ENCODE peak calls at places on chromosome 13, in four cellular contexts. One of them, this sample, is unnamed.

GRCh38 chr13:91031508-91031907 is 316.0 kb upstream of the MIR17HG start:
- DNase-seq in brain microvascular endothelial cell: no peak
- DNase-seq in cardiac muscle cell: no peak
- DNase-seq in body of pancreas: no peak
- DNase-seq in this sample: no peak

GRCh38 chr13:100825551-100825950 is 151.0 kb upstream of the TMTC4 start:
- DNase-seq in brain microvascular endothelial cell: no peak
- DNase-seq in body of pancreas: no peak
- DNase-seq in cardiac muscle cell: no peak
- DNase-seq in this sample: no peak

GRCh38 chr13:33547035-33547434 is 261.5 kb upstream of the STARD13 start:
- DNase-seq in body of pancreas: no peak
- DNase-seq in brain microvascular endothelial cell: no peak
- DNase-seq in cardiac muscle cell: no peak
- DNase-seq in this sample: no peak

GRCh38 chr13:101838305-101838835 is 385.9 kb downstream of the ITGBL1 start:
- DNase-seq in body of pancreas: no peak
- DNase-seq in brain microvascular endothelial cell: no peak
- DNase-seq in cardiac muscle cell: no peak
- DNase-seq in this sample: no peak

GRCh38 chr13:75596657-75597182 is 39.4 kb upstream of the LMO7 start:
- DNase-seq in brain microvascular endothelial cell: no peak
- DNase-seq in body of pancreas: no peak
- DNase-seq in cardiac muscle cell: no peak
- DNase-seq in this sample: no peak

GRCh38 chr13:25440081-25440480 is 68.3 kb downstream of the ATP8A2 start:
- DNase-seq in cardiac muscle cell: no peak
- DNase-seq in body of pancreas: no peak
- DNase-seq in brain microvascular endothelial cell: no peak
- DNase-seq in this sample: no peak

GRCh38 chr13:85313761-85314503 is 485.3 kb downstream of the SLITRK6 start:
- DNase-seq in body of pancreas: no peak
- DNase-seq in brain microvascular endothelial cell: peak
- DNase-seq in cardiac muscle cell: no peak
- DNase-seq in this sample: no peak

GRCh38 chr13:25882732-25883357 is 169.0 kb downstream of the SHISA2 start:
- DNase-seq in brain microvascular endothelial cell: no peak
- DNase-seq in body of pancreas: no peak
- DNase-seq in cardiac muscle cell: no peak
- DNase-seq in this sample: no peak

GRCh38 chr13:94291631-94292322 is 187.7 kb downstream of the DCT start:
- DNase-seq in body of pancreas: no peak
- DNase-seq in cardiac muscle cell: no peak
- DNase-seq in brain microvascular endothelial cell: no peak
- DNase-seq in this sample: no peak

GRCh38 chr13:27120811-27121210 is 50.8 kb downstream of the USP12 start:
- DNase-seq in body of pancreas: no peak
- DNase-seq in brain microvascular endothelial cell: no peak
- DNase-seq in cardiac muscle cell: no peak
- DNase-seq in this sample: no peak

GRCh38 chr13:97627566-97627965 is 193.6 kb downstream of the RAP2A start:
- DNase-seq in cardiac muscle cell: peak
- DNase-seq in brain microvascular endothelial cell: peak
- DNase-seq in body of pancreas: peak
- DNase-seq in this sample: no peak

GRCh38 chr13:26025196-26025595 is 26.6 kb downstream of the SHISA2 start:
- DNase-seq in cardiac muscle cell: peak
- DNase-seq in brain microvascular endothelial cell: no peak
- DNase-seq in body of pancreas: no peak
- DNase-seq in this sample: no peak

GRCh38 chr13:105370011-105370645 is 1165.3 kb downstream of the EFNB2 start:
- DNase-seq in body of pancreas: no peak
- DNase-seq in cardiac muscle cell: no peak
- DNase-seq in brain microvascular endothelial cell: no peak
- DNase-seq in this sample: no peak

GRCh38 chr13:83702021-83702420 is 180.3 kb downstream of the SLITRK1 start:
- DNase-seq in body of pancreas: no peak
- DNase-seq in cardiac muscle cell: no peak
- DNase-seq in brain microvascular endothelial cell: no peak
- DNase-seq in this sample: no peak

GRCh38 chr13:74067818-74068217 is 66.4 kb downstream of the KLF12 start:
- DNase-seq in body of pancreas: no peak
- DNase-seq in brain microvascular endothelial cell: no peak
- DNase-seq in cardiac muscle cell: no peak
- DNase-seq in this sample: no peak

GRCh38 chr13:45512148-45512498 is 47.4 kb downstream of the COG3 start:
- DNase-seq in cardiac muscle cell: no peak
- DNase-seq in brain microvascular endothelial cell: peak
- DNase-seq in body of pancreas: no peak
- DNase-seq in this sample: no peak

GRCh38 chr13:74103970-74104555 is 30.1 kb downstream of the KLF12 start:
- DNase-seq in brain microvascular endothelial cell: no peak
- DNase-seq in body of pancreas: no peak
- DNase-seq in cardiac muscle cell: no peak
- DNase-seq in this sample: no peak

GRCh38 chr13:101309014-101309619 is 107.2 kb downstream of the NALCN start:
- DNase-seq in cardiac muscle cell: no peak
- DNase-seq in body of pancreas: no peak
- DNase-seq in brain microvascular endothelial cell: peak
- DNase-seq in this sample: no peak

GRCh38 chr13:32443111-32443510 is 15.2 kb upstream of the N4BP2L1 start:
- DNase-seq in body of pancreas: peak
- DNase-seq in cardiac muscle cell: peak
- DNase-seq in brain microvascular endothelial cell: no peak
- DNase-seq in this sample: no peak

GRCh38 chr13:94188173-94188869 is 291.2 kb downstream of the DCT start:
- DNase-seq in body of pancreas: no peak
- DNase-seq in cardiac muscle cell: no peak
- DNase-seq in brain microvascular endothelial cell: no peak
- DNase-seq in this sample: no peak

GRCh38 chr13:45409993-45410392 is 8.2 kb downstream of the SLC25A30 start:
- DNase-seq in brain microvascular endothelial cell: no peak
- DNase-seq in body of pancreas: no peak
- DNase-seq in cardiac muscle cell: no peak
- DNase-seq in this sample: no peak

GRCh38 chr13:99307648-99308339 is 595 bp upstream of the GPR183 start:
- DNase-seq in body of pancreas: peak
- DNase-seq in brain microvascular endothelial cell: peak
- DNase-seq in cardiac muscle cell: peak
- DNase-seq in this sample: no peak

GRCh38 chr13:28485551-28485950 is 9.4 kb downstream of the FLT1 start:
- DNase-seq in body of pancreas: no peak
- DNase-seq in cardiac muscle cell: no peak
- DNase-seq in brain microvascular endothelial cell: no peak
- DNase-seq in this sample: no peak

GRCh38 chr13:39565036-39565949 is 37.7 kb downstream of the LHFPL6 start:
- DNase-seq in body of pancreas: no peak
- DNase-seq in brain microvascular endothelial cell: peak
- DNase-seq in cardiac muscle cell: no peak
- DNase-seq in this sample: no peak

GRCh38 chr13:19618925-19619324 is 14.5 kb upstream of the MPHOSPH8 start:
- DNase-seq in body of pancreas: peak
- DNase-seq in brain microvascular endothelial cell: peak
- DNase-seq in cardiac muscle cell: no peak
- DNase-seq in this sample: no peak

GRCh38 chr13:79384022-79384610 is 21.9 kb downstream of the RBM26 start:
- DNase-seq in body of pancreas: no peak
- DNase-seq in cardiac muscle cell: no peak
- DNase-seq in brain microvascular endothelial cell: no peak
- DNase-seq in this sample: no peak

GRCh38 chr13:40439928-40440327 is 226.5 kb downstream of the FOXO1 start:
- DNase-seq in cardiac muscle cell: no peak
- DNase-seq in brain microvascular endothelial cell: no peak
- DNase-seq in body of pancreas: peak
- DNase-seq in this sample: no peak

GRCh38 chr13:78608254-78608704 is 4.9 kb upstream of the POU4F1 start:
- DNase-seq in body of pancreas: no peak
- DNase-seq in cardiac muscle cell: no peak
- DNase-seq in brain microvascular endothelial cell: no peak
- DNase-seq in this sample: no peak

GRCh38 chr13:105603283-105603682 is 932.2 kb downstream of the EFNB2 start:
- DNase-seq in cardiac muscle cell: no peak
- DNase-seq in brain microvascular endothelial cell: no peak
- DNase-seq in body of pancreas: no peak
- DNase-seq in this sample: no peak

GRCh38 chr13:40205771-40206240 is 460.6 kb downstream of the FOXO1 start:
- DNase-seq in body of pancreas: no peak
- DNase-seq in cardiac muscle cell: no peak
- DNase-seq in brain microvascular endothelial cell: no peak
- DNase-seq in this sample: no peak

GRCh38 chr13:103515410-103515809 is 449.2 kb upstream of the SLC10A2 start:
- DNase-seq in brain microvascular endothelial cell: no peak
- DNase-seq in body of pancreas: no peak
- DNase-seq in cardiac muscle cell: no peak
- DNase-seq in this sample: no peak

GRCh38 chr13:103514188-103514587 is 448.0 kb upstream of the SLC10A2 start:
- DNase-seq in brain microvascular endothelial cell: no peak
- DNase-seq in body of pancreas: no peak
- DNase-seq in cardiac muscle cell: no peak
- DNase-seq in this sample: no peak

GRCh38 chr13:103510007-103510406 is 443.8 kb upstream of the SLC10A2 start:
- DNase-seq in body of pancreas: no peak
- DNase-seq in brain microvascular endothelial cell: no peak
- DNase-seq in cardiac muscle cell: no peak
- DNase-seq in this sample: no peak
- TF ChIP-seq CTCF in body of pancreas: no peak
- TF ChIP-seq CTCF in brain microvascular endothelial cell: no peak
- TF ChIP-seq CTCF in cardiac muscle cell: no peak
- TF ChIP-seq CTCF in this sample: no peak

DNA sequence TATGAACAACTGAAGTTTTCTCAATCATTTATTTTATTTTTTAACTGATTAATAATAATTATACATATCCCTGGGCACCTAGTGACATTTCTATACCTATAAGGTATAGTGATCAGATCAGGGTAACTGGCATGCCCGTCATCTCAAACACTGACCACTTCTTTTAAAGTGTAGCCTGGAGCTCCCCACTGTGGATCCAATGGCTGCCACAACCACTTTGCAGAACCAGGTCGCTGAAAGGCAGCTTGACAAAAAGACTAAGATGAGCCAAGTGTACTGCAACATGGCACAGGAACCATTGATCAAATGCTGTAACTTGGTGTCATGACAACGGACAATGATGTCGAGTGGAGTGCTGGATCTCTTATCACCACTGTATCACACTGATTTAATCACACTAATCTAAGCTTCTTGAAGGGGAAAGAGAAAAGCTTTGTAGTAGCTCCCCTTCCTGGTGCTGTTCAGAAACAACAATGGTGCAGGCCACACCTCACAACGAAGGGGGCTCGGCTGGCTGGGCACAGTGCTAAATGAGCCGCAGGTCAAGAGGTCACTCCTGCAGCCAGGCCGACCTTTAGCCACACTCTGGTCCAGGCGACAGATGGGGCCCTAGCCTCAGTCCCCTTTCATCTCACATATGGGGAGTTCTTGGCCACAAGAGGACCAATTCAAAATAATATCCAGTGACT is 2.3 kb upstream of the TNFRSF19 start:
- DNase-seq in brain microvascular endothelial cell: peak
- DNase-seq in cardiac muscle cell: peak
- DNase-seq in body of pancreas: no peak
- DNase-seq in this sample: no peak
- TF ChIP-seq CTCF in brain microvascular endothelial cell: peak
- TF ChIP-seq CTCF in cardiac muscle cell: no peak
- TF ChIP-seq CTCF in body of pancreas: no peak
- TF ChIP-seq CTCF in this sample: no peak

GRCh38 chr13:113243847-113244246 is 34.4 kb downstream of the CUL4A start:
- DNase-seq in brain microvascular endothelial cell: no peak
- DNase-seq in cardiac muscle cell: no peak
- DNase-seq in body of pancreas: no peak
- DNase-seq in this sample: no peak

GRCh38 chr13:113245858-113246791 is 36.7 kb downstream of the CUL4A start:
- DNase-seq in brain microvascular endothelial cell: no peak
- DNase-seq in cardiac muscle cell: no peak
- DNase-seq in body of pancreas: no peak
- DNase-seq in this sample: no peak
- TF ChIP-seq CTCF in brain microvascular endothelial cell: peak
- TF ChIP-seq CTCF in cardiac muscle cell: peak
- TF ChIP-seq CTCF in body of pancreas: no peak
- TF ChIP-seq CTCF in this sample: no peak

DNA sequence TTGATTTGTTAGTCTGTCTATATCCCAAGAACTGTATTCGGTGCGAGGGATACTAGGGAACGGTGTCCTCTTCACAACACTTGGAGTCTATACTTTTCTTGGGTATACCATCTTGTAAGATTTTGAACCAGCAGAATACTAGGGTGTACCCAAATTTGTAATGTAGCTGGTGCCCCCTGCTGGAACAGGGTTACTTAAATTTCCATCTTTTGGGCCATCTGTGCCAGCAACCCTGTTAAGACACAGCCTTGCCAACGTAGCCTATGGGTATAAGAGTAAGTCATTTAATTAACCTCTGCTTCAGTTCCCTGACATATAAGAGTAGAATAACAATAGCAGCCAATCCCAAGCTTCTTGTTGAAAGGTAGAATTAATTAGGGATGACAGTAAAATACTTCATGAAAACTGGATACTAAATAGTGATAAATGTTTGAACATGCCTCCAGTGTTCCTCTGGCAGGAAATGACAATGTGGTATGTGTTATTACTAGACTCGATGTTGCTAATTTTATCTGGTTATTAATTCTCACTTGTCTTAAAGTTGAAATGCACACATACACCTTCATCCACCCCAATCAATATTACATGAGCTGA is 607.6 kb downstream of the FGF9 start:
- DNase-seq in cardiac muscle cell: peak
- DNase-seq in body of pancreas: peak
- DNase-seq in brain microvascular endothelial cell: no peak
- DNase-seq in this sample: peak
- TF ChIP-seq CTCF in cardiac muscle cell: peak
- TF ChIP-seq CTCF in body of pancreas: peak
- TF ChIP-seq CTCF in brain microvascular endothelial cell: no peak
- TF ChIP-seq CTCF in this sample: no peak

GRCh38 chr13:20740021-20740420 is 33.7 kb downstream of the EEF1AKMT1 start:
- DNase-seq in cardiac muscle cell: no peak
- DNase-seq in body of pancreas: no peak
- DNase-seq in brain microvascular endothelial cell: no peak
- DNase-seq in this sample: no peak
- TF ChIP-seq CTCF in cardiac muscle cell: no peak
- TF ChIP-seq CTCF in body of pancreas: no peak
- TF ChIP-seq CTCF in brain microvascular endothelial cell: no peak
- TF ChIP-seq CTCF in this sample: no peak

GRCh38 chr13:109275848-109276247 is 510.5 kb downstream of the IRS2 start:
- DNase-seq in brain microvascular endothelial cell: no peak
- DNase-seq in body of pancreas: peak
- DNase-seq in cardiac muscle cell: peak
- DNase-seq in this sample: no peak
- TF ChIP-seq CTCF in brain microvascular endothelial cell: peak
- TF ChIP-seq CTCF in body of pancreas: no peak
- TF ChIP-seq CTCF in cardiac muscle cell: no peak
- TF ChIP-seq CTCF in this sample: no peak

This sample was measured in omental fat pad.